ENCODE peak calls at places on chromosome 18, in five cellular contexts. One of them, this sample, is unnamed.

GRCh38 chr18:32831781-32832180 is 59.0 kb upstream of the KLHL14 start:
- DNase-seq in tibial artery: no peak
- DNase-seq in T-helper 22 cell: no peak
- DNase-seq in A172: no peak
- DNase-seq in T-helper 2 cell: no peak
- DNase-seq in this sample: no peak

GRCh38 chr18:62957885-62958472 is 242.6 kb downstream of the PHLPP1 start:
- DNase-seq in tibial artery: peak
- DNase-seq in T-helper 22 cell: no peak
- DNase-seq in A172: peak
- DNase-seq in T-helper 2 cell: no peak
- DNase-seq in this sample: peak

GRCh38 chr18:8654482-8655451 is 45.5 kb downstream of the RAB12 start:
- DNase-seq in tibial artery: no peak
- DNase-seq in T-helper 22 cell: no peak
- DNase-seq in A172: no peak
- DNase-seq in T-helper 2 cell: no peak
- DNase-seq in this sample: no peak

GRCh38 chr18:3806656-3807055 is 356.7 kb downstream of the TGIF1 start:
- DNase-seq in tibial artery: no peak
- DNase-seq in T-helper 22 cell: no peak
- DNase-seq in A172: no peak
- DNase-seq in T-helper 2 cell: no peak
- DNase-seq in this sample: no peak

GRCh38 chr18:13381907-13382682 is 163.5 kb downstream of the LDLRAD4 start:
- DNase-seq in tibial artery: peak
- DNase-seq in T-helper 22 cell: peak
- DNase-seq in A172: no peak
- DNase-seq in T-helper 2 cell: no peak
- DNase-seq in this sample: peak

GRCh38 chr18:79353238-79353637 is 42.5 kb upstream of the NFATC1 start:
- DNase-seq in tibial artery: no peak
- DNase-seq in T-helper 22 cell: no peak
- DNase-seq in A172: no peak
- DNase-seq in T-helper 2 cell: no peak
- DNase-seq in this sample: no peak

GRCh38 chr18:62526098-62527025 is 3.5 kb downstream of the ZCCHC2 start:
- DNase-seq in tibial artery: peak
- DNase-seq in T-helper 22 cell: peak
- DNase-seq in A172: peak
- DNase-seq in T-helper 2 cell: peak
- DNase-seq in this sample: peak

GRCh38 chr18:78913830-78914585 is 65.6 kb upstream of the SALL3 start:
- DNase-seq in tibial artery: no peak
- DNase-seq in T-helper 22 cell: no peak
- DNase-seq in A172: no peak
- DNase-seq in T-helper 2 cell: no peak
- DNase-seq in this sample: no peak

GRCh38 chr18:54090856-54091255 is 133.6 kb downstream of the MBD2 start:
- DNase-seq in tibial artery: no peak
- DNase-seq in T-helper 22 cell: no peak
- DNase-seq in A172: peak
- DNase-seq in T-helper 2 cell: no peak
- DNase-seq in this sample: no peak

GRCh38 chr18:80246656-80247402 is 485 bp downstream of the PARD6G start:
- DNase-seq in tibial artery: no peak
- DNase-seq in T-helper 22 cell: no peak
- DNase-seq in A172: no peak
- DNase-seq in T-helper 2 cell: no peak
- DNase-seq in this sample: no peak

GRCh38 chr18:297936-298335 is 30.1 kb upstream of the THOC1 start:
- DNase-seq in tibial artery: no peak
- DNase-seq in T-helper 22 cell: no peak
- DNase-seq in A172: no peak
- DNase-seq in T-helper 2 cell: no peak
- DNase-seq in this sample: no peak

GRCh38 chr18:59547691-59548182 is 149.5 kb downstream of the CCBE1 start:
- DNase-seq in tibial artery: no peak
- DNase-seq in T-helper 22 cell: no peak
- DNase-seq in A172: peak
- DNase-seq in T-helper 2 cell: no peak
- DNase-seq in this sample: no peak

GRCh38 chr18:44637210-44638051 is 43.3 kb upstream of the SETBP1 start:
- DNase-seq in tibial artery: no peak
- DNase-seq in T-helper 22 cell: no peak
- DNase-seq in A172: peak
- DNase-seq in T-helper 2 cell: no peak
- DNase-seq in this sample: no peak